ENCODE peak calls at places on chromosomes 7 and 10, in seven cellular contexts. E, R, H, Y, G, T and Z are unnamed samples.

GRCh38 chr10:129897851-129898463 is 66.1 kb downstream of the EBF3 start:
- DNase-seq in T (no peak), R (no peak), Y (no peak), G (no peak), H (no peak), E (no peak), Z (no peak)

GRCh38 chr10:107733328-107733727 is 568.8 kb upstream of the SORCS1 start:
- DNase-seq in G (no peak), Y (no peak), H (no peak), E (no peak), T (no peak), R (no peak), Z (no peak)

GRCh38 chr7:50653116-50653854 is 88.1 kb upstream of the DDC start:
- DNase-seq in G (no peak), H (no peak), T (no peak), R (no peak), E (peak; percentile 41), Y (no peak), Z (no peak)

GRCh38 chr7:156903232-156903909 is 10.4 kb upstream of the LMBR1 start:
- DNase-seq in R (no peak), Y (no peak), G (no peak), H (no peak), T (no peak), E (peak; percentile 73), Z (no peak)

GRCh38 chr10:6048281-6049030 is 13.7 kb downstream of the IL2RA start:
- DNase-seq in H (no peak), E (no peak), G (no peak), T (no peak), Y (no peak), R (no peak), Z (no peak)

GRCh38 chr7:84879936-84880325 is 306.9 kb downstream of the SEMA3D start:
- DNase-seq in E (no peak), R (no peak), H (no peak), Y (no peak), T (no peak), G (no peak), Z (peak; percentile 7)

GRCh38 chr10:49109669-49110335 is 5.5 kb downstream of the VSTM4 start:
- DNase-seq in G (no peak), Y (peak; percentile 35), E (peak; percentile 34), R (no peak), H (no peak), T (no peak), Z (no peak)

GRCh38 chr7:8217200-8218068 is 44.5 kb downstream of the ICA1 start:
- DNase-seq in R (peak; percentile 49), Y (no peak), G (no peak), T (no peak), H (no peak), E (no peak), Z (peak; percentile 42)

GRCh38 chr10:11351801-11352200 is 259.6 kb downstream of the USP6NL start:
- DNase-seq in T (no peak), E (no peak), G (no peak), Y (no peak), R (no peak), H (no peak), Z (no peak)

GRCh38 chr7:32762894-32763293 is 128.7 kb downstream of the KBTBD2 start:
- DNase-seq in R (no peak), T (no peak), H (peak; percentile 26), G (no peak), E (no peak), Y (no peak), Z (no peak)

GRCh38 chr10:100510533-100511308 is 8.9 kb downstream of the SEC31B start:
- DNase-seq in Y (no peak), H (no peak), T (no peak), G (no peak), R (no peak), E (peak; percentile 86), Z (no peak)

GRCh38 chr10:61899997-61900828 is 1.3 kb upstream of the ARID5B start:
- DNase-seq in R (peak; percentile 48), Y (peak; percentile 66), E (peak; percentile 66), T (no peak), H (peak; percentile 27), G (peak; percentile 13), Z (peak; percentile 40)

GRCh38 chr10:89515031-89515841 is 20.2 kb downstream of the SLC16A12 start:
- DNase-seq in E (no peak), R (no peak), Y (no peak), G (no peak), T (no peak), H (no peak), Z (no peak)

GRCh38 chr10:49163741-49164140 is 24.4 kb downstream of the TMEM273 start:
- DNase-seq in H (no peak), G (no peak), E (no peak), T (no peak), R (no peak), Y (no peak), Z (no peak)

GRCh38 chr10:84352251-84352842 is 24.0 kb downstream of the CCSER2 start:
- DNase-seq in G (no peak), E (peak; percentile 65), Y (peak; percentile 60), H (peak; percentile 82), T (no peak), R (peak; percentile 78), Z (peak; percentile 73)

GRCh38 chr7:39527951-39528350 is 38.3 kb upstream of the YAE1 start:
- DNase-seq in H (no peak), Y (no peak), E (no peak), G (no peak), R (no peak), T (no peak), Z (no peak)

GRCh38 chr7:137867289-137867688 is 20.5 kb upstream of the DGKI start:
- DNase-seq in R (no peak), Y (no peak), E (no peak), G (no peak), T (no peak), H (no peak), Z (no peak)

GRCh38 chr7:80806653-80807052 is 112.2 kb downstream of the SEMA3C start:
- DNase-seq in E (no peak), G (no peak), R (no peak), T (no peak), H (no peak), Y (no peak), Z (no peak)

GRCh38 chr10:63720072-63720537 is 198.9 kb downstream of the REEP3 start:
- DNase-seq in G (no peak), T (no peak), E (peak; percentile 60), H (peak; percentile 45), R (peak; percentile 23), Y (no peak), Z (peak; percentile 45)

GRCh38 chr10:124130198-124130597 is 36.8 kb upstream of the CHST15 start:
- DNase-seq in E (no peak), Y (no peak), G (no peak), R (no peak), H (no peak), T (no peak), Z (no peak)

GRCh38 chr10:97827778-97828291 is 21.8 kb upstream of the GOLGA7B start:
- DNase-seq in G (no peak), H (no peak), E (no peak), Y (no peak), R (no peak), T (no peak), Z (no peak)
- TF ChIP-seq CTCF in G (no peak), H (no peak), E (no peak), Y (no peak), R (no peak), T (no peak), Z (no peak)

GRCh38 chr10:21065621-21066248 is 168.6 kb upstream of the NEBL start:
- DNase-seq in G (no peak), E (no peak), H (no peak), R (no peak), Y (no peak), T (no peak), Z (no peak)

GRCh38 chr10:21069278-21069677 is 172.2 kb upstream of the NEBL start:
- DNase-seq in H (no peak), R (no peak), G (no peak), T (no peak), E (no peak), Y (no peak), Z (no peak)

GRCh38 chr10:21071001-21071673 is 174.0 kb upstream of the NEBL start:
- DNase-seq in E (no peak), G (no peak), T (no peak), H (no peak), Y (no peak), R (no peak), Z (no peak)

GRCh38 chr10:21068025-21068656 is 171.0 kb upstream of the NEBL start:
- DNase-seq in Y (no peak), E (no peak), H (no peak), R (no peak), T (no peak), G (no peak), Z (no peak)

DNA sequence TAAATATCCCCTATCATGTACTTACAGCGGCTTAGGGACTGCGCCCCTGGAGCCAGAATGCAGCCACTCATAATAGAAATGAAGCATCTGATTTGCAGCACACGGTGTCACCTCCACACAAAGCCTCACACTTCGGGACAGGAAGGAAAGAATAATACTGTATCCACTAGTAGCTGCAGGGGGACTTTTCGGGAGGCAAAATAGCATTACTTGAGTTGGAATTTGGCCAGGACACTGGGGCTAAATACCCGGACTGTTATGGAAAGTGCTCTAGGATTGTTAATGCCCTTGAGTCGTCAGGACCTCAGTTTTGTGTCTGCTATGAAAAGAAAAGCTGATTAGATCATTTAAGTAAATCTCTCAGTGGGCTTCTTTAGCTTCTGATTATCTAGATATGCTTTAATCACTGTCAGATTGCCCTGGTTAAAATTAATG is 172.8 kb upstream of the NEBL start:
- DNase-seq in H (no peak), G (no peak), T (no peak), R (no peak), Y (no peak), E (no peak), Z (no peak)
- TF ChIP-seq CTCF in H (no peak), G (no peak), T (no peak), R (no peak), Y (no peak), E (no peak), Z (no peak)

GRCh38 chr7:28132959-28133745 is 47.4 kb downstream of the JAZF1 start:
- DNase-seq in T (no peak), G (no peak), Y (no peak), H (no peak), E (no peak), R (no peak), Z (no peak)
- TF ChIP-seq CTCF in T (no peak), G (no peak), Y (no peak), H (no peak), E (no peak), R (no peak), Z (no peak)

GRCh38 chr7:143331179-143331825 is 15.4 kb downstream of the CLCN1 start:
- DNase-seq in E (peak; percentile 49), Y (no peak), H (no peak), G (no peak), R (no peak), T (no peak), Z (no peak)

GRCh38 chr7:143327903-143328302 is 12.0 kb downstream of the CLCN1 start:
- DNase-seq in Y (no peak), T (no peak), E (no peak), H (no peak), R (no peak), G (no peak), Z (no peak)

GRCh38 chr7:143325215-143325614 is 9.3 kb downstream of the CLCN1 start:
- DNase-seq in H (no peak), R (no peak), G (no peak), T (no peak), E (no peak), Y (no peak), Z (no peak)

GRCh38 chr7:143334244-143334643 is 18.3 kb downstream of the CLCN1 start:
- DNase-seq in T (no peak), H (no peak), E (no peak), R (no peak), G (no peak), Y (no peak), Z (no peak)

GRCh38 chr7:143329471-143330170 is 13.7 kb downstream of the CLCN1 start:
- DNase-seq in H (no peak), G (no peak), Y (no peak), T (no peak), E (no peak), R (no peak), Z (no peak)
- TF ChIP-seq CTCF in H (no peak), G (no peak), Y (no peak), T (no peak), E (no peak), R (peak; percentile 7), Z (no peak)